ENCODE peak calls at places on chromosomes 4 and X, in six cellular contexts. G, S, F, N, M and O are unnamed samples.

GRCh38 chr4:107710493-107711459 is 9.3 kb downstream of the PAPSS1 start:
- DNase-seq in F (no peak), S (no peak), N (no peak), G (no peak), M (no peak), O (no peak)

GRCh38 chr4:66465111-66465510 is 794.8 kb upstream of the EPHA5 start:
- DNase-seq in F (no peak), N (no peak), S (no peak), M (no peak), G (peak), O (no peak)

GRCh38 chrX:101208152-101208905 is 11.3 kb upstream of the DRP2 start:
- DNase-seq in M (no peak), G (peak), N (no peak), S (no peak), F (no peak), O (peak)

GRCh38 chr4:41437264-41437566 is 100.7 kb upstream of the LIMCH1 start:
- DNase-seq in G (no peak), S (no peak), M (no peak), N (no peak), F (no peak), O (peak)

GRCh38 chr4:10184051-10184450 is 67.5 kb upstream of the WDR1 start:
- DNase-seq in F (no peak), M (no peak), G (no peak), S (no peak), N (no peak), O (no peak)

GRCh38 chr4:186669159-186669720 is 54.4 kb downstream of the FAT1 start:
- DNase-seq in M (no peak), G (peak), F (peak), N (peak), S (no peak), O (no peak)

GRCh38 chr4:168859888-168860694 is 150.0 kb downstream of the CBR4 start:
- DNase-seq in M (no peak), G (peak), F (no peak), N (no peak), S (no peak), O (peak)

GRCh38 chr4:66048861-66049260 is 378.6 kb upstream of the EPHA5 start:
- DNase-seq in N (no peak), M (no peak), G (peak), S (no peak), F (no peak), O (no peak)

GRCh38 chrX:120559799-120560198 is 963 bp downstream of the CUL4B start:
- DNase-seq in S (no peak), F (no peak), G (no peak), M (no peak), N (no peak), O (peak)

DNA sequence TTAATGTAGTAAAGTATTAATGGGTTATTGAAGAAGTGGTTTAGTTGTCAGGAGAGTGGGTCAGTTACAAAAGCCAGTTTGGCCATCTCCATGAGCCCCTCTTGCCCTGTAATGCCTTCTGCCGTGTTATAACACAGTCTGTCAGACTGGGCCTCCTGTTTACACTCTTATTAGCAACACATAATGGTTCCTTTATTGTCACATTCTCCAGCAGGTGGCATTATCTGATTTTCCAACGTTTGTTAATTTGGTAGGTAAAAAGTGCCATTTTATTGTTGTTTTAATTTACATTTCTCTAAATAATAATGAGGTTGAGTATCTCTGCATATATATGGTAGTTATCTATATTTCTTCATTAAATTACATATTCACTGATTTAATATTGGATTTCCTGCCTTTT is 560.8 kb downstream of the FGF13 start:
- DNase-seq in S (no peak), G (no peak), F (no peak), M (peak), N (no peak), O (peak)
- TF ChIP-seq CTCF in S (no peak), G (no peak), F (peak), M (peak), N (no peak), O (no peak)

GRCh38 chr4:145099653-145100052 is 1.5 kb downstream of the ABCE1 start:
- DNase-seq in N (no peak), S (no peak), F (no peak), G (peak), M (peak), O (peak)
- H3K4me3 ChIP-seq in N (peak), S (peak), F (peak), G (peak), M (peak), O (peak)

GRCh38 chrX:112512509-112512908 is 167.2 kb downstream of the LHFPL1 start:
- DNase-seq in S (no peak), G (no peak), M (no peak), N (no peak), F (peak), O (no peak)
- TF ChIP-seq CTCF in S (no peak), G (no peak), M (no peak), N (no peak), F (peak), O (no peak)

GRCh38 chr4:122046255-122046654 is 94.4 kb upstream of the TRPC3 start:
- DNase-seq in F (no peak), N (no peak), S (no peak), M (no peak), G (no peak), O (no peak)

GRCh38 chr4:122045533-122045932 is 93.7 kb upstream of the TRPC3 start:
- DNase-seq in M (no peak), G (peak), S (peak), N (peak), F (no peak), O (no peak)

GRCh38 chr4:122050836-122051235 is 99.0 kb upstream of the TRPC3 start:
- DNase-seq in F (no peak), S (no peak), M (no peak), N (no peak), G (no peak), O (no peak)

GRCh38 chr4:122044496-122044895 is 92.6 kb upstream of the TRPC3 start:
- DNase-seq in S (no peak), F (no peak), N (no peak), G (no peak), M (no peak), O (no peak)

GRCh38 chr4:122047706-122048425 is 96.0 kb upstream of the TRPC3 start:
- DNase-seq in F (no peak), N (no peak), G (no peak), M (no peak), S (no peak), O (no peak)
- H3K4me3 ChIP-seq in F (no peak), N (no peak), G (no peak), M (no peak), S (no peak), O (no peak)

GRCh38 chr4:126395661-126396060 is 1080.9 kb downstream of the FAT4 start:
- DNase-seq in F (no peak), N (no peak), G (peak), S (no peak), M (no peak), O (no peak)

GRCh38 chr4:126396121-126396520 is 1081.4 kb downstream of the FAT4 start:
- DNase-seq in N (no peak), M (no peak), S (no peak), G (no peak), F (no peak), O (no peak)

DNA sequence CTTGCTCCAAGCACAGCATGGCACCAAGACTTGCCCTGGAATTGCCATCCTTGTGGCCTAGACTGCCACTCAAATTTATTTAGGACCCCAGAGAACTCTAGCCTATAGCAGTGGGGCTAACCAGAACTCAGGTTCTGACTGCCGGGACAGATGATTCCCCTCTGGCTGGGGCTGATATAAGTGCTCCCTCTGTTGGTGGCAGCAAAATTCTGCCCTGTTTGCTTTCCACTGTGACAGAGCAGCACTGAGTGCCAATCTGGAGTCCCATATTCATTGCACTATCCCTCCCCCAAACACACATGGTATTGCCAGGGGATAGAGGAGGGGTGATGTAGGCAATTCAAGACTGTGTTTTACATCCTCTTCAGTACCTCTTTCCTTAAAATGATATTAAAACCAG is 1081.9 kb downstream of the FAT4 start:
- DNase-seq in F (no peak), N (no peak), M (no peak), G (no peak), S (no peak), O (no peak)
- TF ChIP-seq CTCF in F (peak), N (no peak), M (peak), G (no peak), S (no peak), O (no peak)

DNA sequence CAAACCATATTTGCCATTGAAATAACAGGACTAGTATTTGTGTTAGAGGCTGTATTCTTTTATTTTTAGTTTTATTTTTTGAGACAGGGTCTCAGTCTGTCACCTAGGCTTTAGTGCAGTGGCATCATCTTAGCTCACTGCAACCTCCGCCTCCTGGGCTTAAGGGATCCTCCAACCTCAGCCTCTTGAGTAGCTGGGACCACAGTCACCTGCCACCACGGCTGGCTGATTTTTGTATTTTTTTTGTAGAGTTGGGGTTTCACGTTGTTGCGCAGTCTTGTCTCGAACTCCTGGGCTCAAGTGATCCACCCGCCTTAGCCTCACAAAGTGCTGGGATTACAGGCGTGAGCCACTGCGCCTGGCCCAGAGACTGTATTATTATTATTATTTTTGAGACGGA is 15.3 kb downstream of the TMEM131L start:
- DNase-seq in N (no peak), M (no peak), G (no peak), S (no peak), F (no peak), O (peak)
- H3K4me3 ChIP-seq in N (no peak), M (no peak), G (no peak), S (no peak), F (no peak), O (no peak)